ENCODE peak calls at places on chromosome 7, in eight cellular contexts. R, D, W, F, J, T, Q and S are unnamed samples.

GRCh38 chr7:101598422-101598957 is 30.6 kb downstream of the MYL10 start:
- DNase-seq in R (no peak), D (no peak), W (no peak), F (peak; percentile 35), J (no peak), T (peak; percentile 64), Q (peak; percentile 90), S (no peak)

GRCh38 chr7:21767300-21767900 is 178.3 kb downstream of the CDCA7L start:
- DNase-seq in R (peak; percentile 78), D (peak; percentile 94), W (peak; percentile 24), F (peak; percentile 87), J (peak; percentile 73), T (peak; percentile 55), Q (peak; percentile 83), S (peak; percentile 88)

GRCh38 chr7:119935418-119936025 is 337.5 kb upstream of the KCND2 start:
- DNase-seq in R (peak; percentile 79), D (peak; percentile 76), W (peak; percentile 62), F (peak; percentile 65), J (peak; percentile 30), T (no peak), Q (peak; percentile 69), S (peak; percentile 60)

GRCh38 chr7:132359746-132360145 is 216.5 kb downstream of the PLXNA4 start:
- DNase-seq in R (no peak), D (no peak), W (no peak), F (no peak), J (no peak), T (no peak), Q (no peak), S (no peak)

GRCh38 chr7:32785365-32785764 is 106.2 kb downstream of the KBTBD2 start:
- DNase-seq in R (no peak), D (no peak), W (no peak), F (no peak), J (no peak), T (no peak), Q (no peak), S (peak; percentile 34)

GRCh38 chr7:93239824-93240223 is 7.7 kb downstream of the VPS50 start:
- DNase-seq in R (no peak), D (no peak), W (no peak), F (no peak), J (no peak), T (no peak), Q (no peak), S (no peak)

GRCh38 chr7:6186578-6186977 is 85.8 kb downstream of the CYTH3 start:
- DNase-seq in R (no peak), D (no peak), W (peak; percentile 23), F (no peak), J (no peak), T (no peak), Q (no peak), S (no peak)

GRCh38 chr7:25187932-25188331 is 40.4 kb downstream of the NPVF start:
- DNase-seq in R (no peak), D (no peak), W (no peak), F (no peak), J (peak; percentile 11), T (no peak), Q (peak; percentile 26), S (no peak)

GRCh38 chr7:152054377-152055230 is 29.1 kb downstream of the GALNT11 start:
- DNase-seq in R (peak; percentile 70), D (no peak), W (peak; percentile 80), F (peak; percentile 31), J (no peak), T (no peak), Q (no peak), S (no peak)

GRCh38 chr7:22811746-22812280 is 10.8 kb downstream of the TOMM7 start:
- DNase-seq in R (no peak), D (no peak), W (peak; percentile 40), F (no peak), J (no peak), T (no peak), Q (no peak), S (no peak)

DNA sequence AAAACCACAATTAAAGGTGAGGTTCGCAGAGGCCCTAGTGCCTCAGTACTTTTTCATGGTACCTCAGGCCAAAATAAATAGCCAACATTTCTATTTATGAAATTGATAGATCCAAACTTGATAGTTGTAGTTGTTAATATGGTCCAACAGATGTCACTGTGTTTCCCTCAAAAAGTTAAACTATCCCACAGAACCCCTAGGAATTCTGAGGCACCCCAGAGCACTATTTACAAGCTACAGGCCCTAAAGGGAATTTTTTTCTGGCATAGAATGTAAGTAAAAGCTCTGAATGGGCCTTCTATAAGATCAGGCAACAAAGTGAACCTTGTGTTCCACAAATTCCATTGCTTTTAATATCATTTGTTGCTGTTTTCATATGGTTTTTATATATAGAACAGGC is 3.8 kb upstream of the ARL4A start:
- DNase-seq in R (peak; percentile 53), D (no peak), W (peak; percentile 33), F (no peak), J (no peak), T (no peak), Q (no peak), S (no peak)
- H2AFZ ChIP-seq in R (no peak overlapping the region), D (no peak overlapping the region), W (no peak overlapping the region), F (no peak overlapping the region), J (no peak overlapping the region), T (no peak overlapping the region), Q (no peak overlapping the region), S (no peak overlapping the region)

DNA sequence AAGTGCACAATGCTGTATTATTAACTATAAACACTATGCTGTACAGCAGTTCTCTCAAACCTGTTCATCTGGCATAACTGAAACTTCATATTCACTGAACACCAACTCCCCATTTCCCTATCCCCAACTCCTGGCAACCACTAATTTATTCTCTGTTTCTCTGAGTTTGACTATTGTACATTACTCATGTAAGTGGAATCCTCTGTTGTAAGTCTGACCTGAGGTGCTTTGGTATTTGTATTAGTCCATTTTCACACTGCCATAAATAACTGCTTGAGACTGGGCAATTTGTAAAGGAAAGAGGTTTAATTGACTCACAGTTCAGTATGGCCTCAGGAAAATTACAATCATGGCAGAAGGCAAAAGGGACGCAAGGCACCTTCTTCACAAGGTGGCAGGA is 266.3 kb downstream of the PPP1R3A start:
- DNase-seq in R (no peak), D (no peak), W (peak; percentile 11), F (no peak), J (no peak), T (no peak), Q (peak; percentile 35), S (no peak)
- H2AFZ ChIP-seq in R (no peak overlapping the region), D (no peak overlapping the region), W (no peak overlapping the region), F (no peak overlapping the region), J (no peak overlapping the region), T (no peak overlapping the region), Q (no peak overlapping the region), S (no peak overlapping the region)

DNA sequence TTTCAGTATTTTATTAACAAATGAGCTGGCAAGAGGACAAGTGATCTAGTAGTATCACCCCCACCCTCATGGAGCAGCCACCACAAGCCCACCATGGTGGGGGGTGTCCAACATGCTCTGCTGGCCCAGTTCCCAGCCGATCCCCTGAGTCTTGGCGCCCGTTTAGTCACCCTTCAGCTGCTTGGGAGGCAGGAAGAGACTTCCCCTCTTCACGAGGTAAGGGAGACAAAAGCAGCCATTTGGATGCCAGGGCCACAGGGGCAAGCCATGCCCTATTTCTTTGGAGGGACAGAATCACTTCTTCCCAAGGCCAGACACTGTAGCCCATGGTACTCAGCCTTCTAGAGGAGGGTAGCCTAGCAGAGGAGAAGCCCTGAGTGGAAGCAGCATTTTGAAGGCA is 54.0 kb downstream of the NOD1 start:
- DNase-seq in R (no peak), D (no peak), W (no peak), F (no peak), J (no peak), T (no peak), Q (no peak), S (no peak)
- H2AFZ ChIP-seq in R (no peak overlapping the region), D (no peak overlapping the region), W (no peak overlapping the region), F (no peak overlapping the region), J (no peak overlapping the region), T (no peak overlapping the region), Q (no peak overlapping the region), S (no peak overlapping the region)

DNA sequence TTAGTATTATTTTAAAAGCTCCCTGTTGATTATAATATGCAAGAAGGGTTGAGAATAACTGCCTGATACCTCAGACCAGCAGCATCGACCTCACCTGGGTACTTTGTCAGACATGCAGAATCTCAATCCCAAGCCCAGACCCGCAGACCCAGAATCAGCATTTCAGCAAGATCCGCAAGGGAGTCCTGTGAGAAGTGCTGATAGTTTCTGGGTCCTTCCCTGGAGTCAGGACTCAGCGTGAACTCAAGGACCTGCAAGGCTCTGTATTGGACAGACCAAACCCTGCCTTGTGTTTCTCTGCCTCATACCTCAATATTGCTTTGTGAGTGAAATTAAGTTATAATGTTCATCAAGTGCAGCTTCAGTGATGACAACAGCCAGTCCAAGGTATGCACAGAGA is 149.5 kb upstream of the NPY start:
- DNase-seq in R (no peak), D (no peak), W (no peak), F (no peak), J (no peak), T (no peak), Q (no peak), S (no peak)
- H2AFZ ChIP-seq in R (no peak overlapping the region), D (no peak overlapping the region), W (no peak overlapping the region), F (no peak overlapping the region), J (no peak overlapping the region), T (no peak overlapping the region), Q (no peak overlapping the region), S (no peak overlapping the region)

GRCh38 chr7:123528265-123528664 is 6.1 kb downstream of the IQUB start:
- DNase-seq in R (no peak), D (no peak), W (no peak), F (no peak), J (no peak), T (no peak), Q (no peak), S (no peak)
- H2AFZ ChIP-seq in R (no peak overlapping the region), D (no peak overlapping the region), W (no peak overlapping the region), F (peak overlapping the region; percentile 38), J (no peak overlapping the region), T (peak overlapping the region; percentile 76), Q (no peak overlapping the region), S (no peak overlapping the region)